ENCODE peak calls at places on chromosomes 13 and 19, in four cellular contexts. N is nephron progenitor cell, A is RWPE2, B is body of pancreas. S is an unnamed sample.
A peak's percentile ranks its signal among the peaks of the same experiment; 100 is the strongest.

GRCh38 chr13:99339736-99340392 is 32.7 kb upstream of the GPR183 start:
- DNase-seq in N (no peak), A (no peak), B (no peak), S (no peak)

GRCh38 chr13:36979361-36980040 is 19.6 kb downstream of the ALG5 start:
- DNase-seq in N (no peak), A (no peak), B (no peak), S (no peak)

GRCh38 chr19:40465025-40465780 is at the start of gene BLVRB:
- DNase-seq in N (no peak), A (no peak), B (no peak), S (no peak)

GRCh38 chr19:28960986-28961705 is 251.8 kb downstream of the UQCRFS1 start:
- DNase-seq in N (no peak), A (no peak), B (no peak), S (no peak)

GRCh38 chr19:5484398-5485285 is 29.4 kb downstream of the ZNRF4 start:
- DNase-seq in N (peak; percentile 34), A (no peak), B (peak; percentile 57), S (no peak)

GRCh38 chr13:80825276-80825675 is 484.4 kb upstream of the SPRY2 start:
- DNase-seq in N (no peak), A (no peak), B (no peak), S (no peak)

GRCh38 chr19:42657551-42657950 is 62.8 kb upstream of the CEACAM8 start:
- DNase-seq in N (no peak), A (no peak), B (no peak), S (no peak)

GRCh38 chr13:59479629-59480028 is 684.1 kb downstream of the DIAPH3 start:
- DNase-seq in N (no peak), A (no peak), B (no peak), S (no peak)

GRCh38 chr13:77002590-77003190 is 10.8 kb downstream of the CLN5 start:
- DNase-seq in N (no peak), A (no peak), B (no peak), S (no peak)

GRCh38 chr19:32682317-32682716 is 6.7 kb downstream of the RGS9BP start:
- DNase-seq in N (no peak), A (no peak), B (no peak), S (peak; percentile 15)

GRCh38 chr13:52085416-52085815 is 43.5 kb downstream of the NEK5 start:
- DNase-seq in N (no peak), A (no peak), B (no peak), S (no peak)

GRCh38 chr19:19053508-19054314 is 10.1 kb upstream of the SLC25A42 start:
- DNase-seq in N (peak; percentile 84), A (no peak), B (peak; percentile 68), S (no peak)

GRCh38 chr19:41565384-41565730 is 10.6 kb upstream of the CEACAM21 start:
- DNase-seq in N (no peak), A (no peak), B (no peak), S (no peak)

GRCh38 chr19:49556412-49557398 is 23.7 kb downstream of the NOSIP start:
- DNase-seq in N (no peak), A (no peak), B (peak; percentile 91), S (no peak)

GRCh38 chr13:51292000-51292550 is 47.4 kb upstream of the SERPINE3 start:
- DNase-seq in N (no peak), A (no peak), B (no peak), S (no peak)

GRCh38 chr19:42606660-42607351 is 12.1 kb upstream of the CEACAM8 start:
- DNase-seq in N (peak; percentile 67), A (no peak), B (peak; percentile 94), S (no peak)

GRCh38 chr13:112696869-112697465 is 7.1 kb downstream of the ATP11A start:
- DNase-seq in N (no peak), A (no peak), B (no peak), S (no peak)

GRCh38 chr19:19050731-19051130 is 13.1 kb upstream of the SLC25A42 start:
- DNase-seq in N (no peak), A (no peak), B (no peak), S (no peak)

GRCh38 chr19:16244091-16244490 is 46.4 kb downstream of the AP1M1 start:
- DNase-seq in N (no peak), A (no peak), B (no peak), S (no peak)

GRCh38 chr19:15476334-15476733 is 3.0 kb downstream of the PGLYRP2 start:
- DNase-seq in N (no peak), A (no peak), B (no peak), S (peak; percentile 47)

GRCh38 chr19:18280247-18281081 is 958 bp downstream of the JUND start:
- DNase-seq in N (peak; percentile 58), A (no peak), B (peak; percentile 84), S (no peak)

GRCh38 chr13:103287659-103288058 is 221.4 kb upstream of the SLC10A2 start:
- DNase-seq in N (no peak), A (no peak), B (no peak), S (no peak)

GRCh38 chr13:81383441-81383840 is 1042.5 kb upstream of the SPRY2 start:
- DNase-seq in N (no peak), A (no peak), B (no peak), S (no peak)

GRCh38 chr19:2261438-2262172 is 5.4 kb upstream of the JSRP1 start:
- DNase-seq in N (no peak), A (no peak), B (peak; percentile 51), S (no peak)

GRCh38 chr13:29561918-29562317 is 33.6 kb downstream of the SLC7A1 start:
- DNase-seq in N (no peak), A (no peak), B (no peak), S (no peak)

GRCh38 chr13:93690139-93690538 is 463.5 kb downstream of the GPC6 start:
- DNase-seq in N (peak; percentile 50), A (no peak), B (no peak), S (no peak)

GRCh38 chr19:43526884-43527859 is at the start of gene ETHE1:
- DNase-seq in N (peak; percentile 90), A (peak; percentile 76), B (peak; percentile 79), S (peak; percentile 87)

GRCh38 chr13:44930907-44931676 is 58.2 kb downstream of the NUFIP1 start:
- DNase-seq in N (no peak), A (no peak), B (no peak), S (no peak)

GRCh38 chr13:49125964-49126363 is 94.2 kb upstream of the MLNR start:
- DNase-seq in N (no peak), A (no peak), B (no peak), S (no peak)

DNA sequence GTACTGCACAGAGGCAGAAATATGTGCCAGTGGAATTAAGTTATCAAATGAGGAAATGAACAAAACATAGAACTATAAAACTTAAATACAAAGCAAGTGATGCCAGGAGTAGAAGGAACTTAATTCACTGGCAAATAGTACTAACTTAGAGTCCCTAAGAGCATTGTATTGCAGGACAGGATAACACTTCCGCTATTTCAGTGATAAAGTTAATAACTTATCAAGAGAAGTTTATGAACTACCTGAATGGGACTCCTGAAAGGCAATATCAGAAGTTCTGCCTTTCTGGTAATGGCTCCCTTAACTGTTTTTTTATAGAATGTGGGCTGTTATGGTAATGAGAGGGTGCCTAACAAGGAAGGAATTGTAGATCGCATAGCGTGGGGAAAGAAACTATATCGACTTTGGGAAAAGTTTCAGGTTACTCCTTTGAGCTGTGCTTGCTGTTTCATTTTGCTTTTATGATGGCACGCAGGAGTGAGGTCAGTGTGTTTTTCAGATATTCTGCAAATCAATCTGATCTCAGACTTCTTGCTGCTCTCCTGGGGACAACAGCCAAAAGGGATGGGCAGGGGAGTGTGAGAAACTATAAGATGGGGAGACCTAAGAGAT is 95.3 kb upstream of the MLNR start:
- DNase-seq in N (no peak), A (no peak), B (no peak), S (no peak)
- TF ChIP-seq CTCF in N (no peak), A (no peak), B (no peak), S (no peak)

GRCh38 chr19:58009666-58010301 is 7.2 kb upstream of the ZNF606 start:
- DNase-seq in N (no peak), A (peak; percentile 78), B (peak; percentile 78), S (no peak)
- TF ChIP-seq CTCF in N (no peak), A (no peak), B (no peak), S (no peak)

DNA sequence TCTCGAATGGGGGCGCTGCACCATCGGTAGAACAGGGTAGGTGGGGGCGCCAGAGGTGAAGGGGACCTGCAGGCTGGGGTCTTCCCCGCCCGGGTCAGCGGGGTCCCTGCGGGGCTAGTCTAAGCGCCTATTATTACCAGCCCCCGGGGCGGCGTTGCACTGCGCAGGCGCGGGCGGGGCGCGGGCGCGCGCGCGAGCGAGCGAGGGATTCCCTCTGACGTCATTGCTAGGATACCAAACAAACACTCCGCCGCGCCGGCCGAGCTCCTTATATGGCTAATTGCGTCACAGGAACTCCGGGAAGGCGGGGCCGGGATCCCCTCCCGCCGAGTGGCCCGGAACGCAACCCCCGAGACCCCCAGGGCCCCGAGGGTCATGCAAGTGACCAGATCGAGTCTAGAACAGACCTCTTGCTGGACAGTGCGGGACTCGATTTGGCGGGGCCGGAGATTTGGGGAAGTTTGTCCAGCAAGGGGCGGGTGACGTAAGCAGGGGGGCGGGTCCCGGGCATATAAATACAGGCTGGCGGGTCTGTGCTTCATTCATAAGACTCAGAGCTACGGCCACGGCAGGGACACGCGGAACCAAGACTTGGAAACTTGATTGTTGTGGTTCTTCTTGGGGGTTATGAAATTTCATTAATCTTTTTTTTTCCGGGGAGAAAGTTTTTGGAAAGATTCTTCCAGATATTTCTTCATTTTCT is at the start of gene FOSB:
- DNase-seq in N (peak; percentile 95), A (peak; percentile 92), B (peak; percentile 96), S (peak; percentile 98)
- TF ChIP-seq CTCF in N (no peak), A (no peak), B (no peak), S (peak; percentile 65)

GRCh38 chr13:62122434-62122833 is 706.8 kb upstream of the PCDH20 start:
- DNase-seq in N (no peak), A (no peak), B (no peak), S (no peak)

GRCh38 chr13:62123409-62123808 is 707.8 kb upstream of the PCDH20 start:
- DNase-seq in N (no peak), A (no peak), B (no peak), S (no peak)

GRCh38 chr13:62125451-62125850 is 709.8 kb upstream of the PCDH20 start:
- DNase-seq in N (no peak), A (no peak), B (no peak), S (no peak)

DNA sequence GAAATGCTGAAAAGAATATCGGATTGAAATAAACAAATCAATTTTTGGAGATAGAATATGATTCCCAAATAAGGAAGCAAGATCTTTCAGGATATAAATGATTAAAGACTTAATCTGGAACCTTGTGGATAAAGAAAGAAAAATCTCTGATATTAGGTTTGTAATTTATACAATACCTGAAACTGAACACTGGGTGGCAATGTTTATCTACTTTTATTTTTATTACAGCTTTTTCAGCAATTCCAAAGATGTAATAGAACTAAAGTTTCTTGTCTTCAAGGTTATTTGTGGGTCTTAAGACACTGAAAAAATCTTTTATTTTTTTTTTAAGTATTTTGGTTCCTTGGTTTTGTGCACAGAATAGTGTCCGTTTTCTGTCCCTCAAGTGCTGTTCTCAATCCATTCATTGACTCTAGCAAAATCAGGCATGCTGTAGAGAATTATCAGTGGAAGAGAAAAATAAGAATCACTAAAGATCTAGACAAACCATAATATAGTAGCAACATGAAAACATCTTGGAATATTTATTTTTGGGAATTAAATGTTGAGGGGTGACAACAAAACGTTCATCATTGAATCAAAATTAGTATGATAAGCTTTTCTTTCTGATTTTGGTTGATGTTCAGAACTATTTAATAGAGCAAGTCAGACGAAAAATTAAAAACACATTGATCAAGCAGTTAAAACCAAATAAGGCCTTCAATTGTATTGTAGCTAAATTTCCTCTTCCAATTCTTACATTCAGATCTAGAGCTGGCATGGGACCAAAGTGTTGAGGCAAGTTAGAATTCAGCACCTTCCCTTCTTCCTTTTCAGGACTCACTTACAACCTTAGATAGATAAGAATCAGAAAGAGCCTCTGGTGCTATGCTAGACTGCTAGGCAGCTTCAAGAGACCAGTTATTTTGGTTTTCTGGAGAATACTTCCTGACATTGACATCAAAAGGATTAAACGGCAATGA is 704.4 kb upstream of the PCDH20 start:
- DNase-seq in N (no peak), A (no peak), B (no peak), S (no peak)
- TF ChIP-seq CTCF in N (no peak), A (peak; percentile 82), B (peak; percentile 26), S (peak; percentile 90)

S was measured in chondrocyte.